ENCODE peak calls at places on chromosome 22, in five cellular contexts. Q is HCT116, D is fibroblast of the aortic adventitia, Z is upper lobe of left lung, H is fibroblast of mammary gland. G is an unnamed sample.

GRCh38 chr22:35102663-35103062 is 36.7 kb downstream of the ISX start:
- DNase-seq in Q (no peak), D (no peak), Z (no peak), H (no peak), G (no peak)

GRCh38 chr22:32776800-32777199 is 24.7 kb upstream of the TIMP3 start:
- DNase-seq in Q (no peak), D (no peak), Z (no peak), H (no peak), G (no peak)

GRCh38 chr22:43432883-43433415 is 21.1 kb downstream of the MPPED1 start:
- DNase-seq in Q (no peak), D (no peak), Z (no peak), H (no peak), G (no peak)

GRCh38 chr22:28894320-28894719 is 10.9 kb downstream of the ZNRF3 start:
- DNase-seq in Q (no peak), D (no peak), Z (peak), H (no peak), G (no peak)

GRCh38 chr22:29755889-29756288 is 10.9 kb downstream of the ZMAT5 start:
- DNase-seq in Q (no peak), D (no peak), Z (no peak), H (no peak), G (no peak)

GRCh38 chr22:48208894-48209293 is 1446.4 kb downstream of the TBC1D22A start:
- DNase-seq in Q (no peak), D (no peak), Z (no peak), H (no peak), G (no peak)

GRCh38 chr22:30047364-30047738 is 32.9 kb upstream of the HORMAD2 start:
- DNase-seq in Q (no peak), D (peak), Z (no peak), H (peak), G (peak)

GRCh38 chr22:30871391-30872281 is 96.9 kb downstream of the MORC2 start:
- DNase-seq in Q (no peak), D (no peak), Z (no peak), H (no peak), G (no peak)

GRCh38 chr22:30555282-30556210 is 9.0 kb upstream of the SEC14L6 start:
- DNase-seq in Q (no peak), D (no peak), Z (peak), H (no peak), G (no peak)

GRCh38 chr22:19879248-19879575 is 24.5 kb upstream of the GNB1L start:
- DNase-seq in Q (no peak), D (no peak), Z (peak), H (no peak), G (no peak)

GRCh38 chr22:48258841-48259240 is 1496.4 kb downstream of the TBC1D22A start:
- DNase-seq in Q (no peak), D (no peak), Z (no peak), H (no peak), G (no peak)

GRCh38 chr22:44025171-44026065 is 1.3 kb downstream of the PARVB start:
- DNase-seq in Q (no peak), D (no peak), Z (peak), H (no peak), G (no peak)

GRCh38 chr22:33023119-33023827 is 34.9 kb downstream of the SYN3 start:
- DNase-seq in Q (no peak), D (no peak), Z (no peak), H (no peak), G (no peak)

GRCh38 chr22:30307026-30307574 is 17.8 kb upstream of the CASTOR1 start:
- DNase-seq in Q (no peak), D (no peak), Z (no peak), H (no peak), G (no peak)

GRCh38 chr22:44136112-44136511 is 44.6 kb upstream of the PARVG start:
- DNase-seq in Q (no peak), D (no peak), Z (no peak), H (no peak), G (no peak)

GRCh38 chr22:26259510-26259909 is 90.2 kb downstream of the SEZ6L start:
- DNase-seq in Q (peak), D (no peak), Z (no peak), H (peak), G (peak)

GRCh38 chr22:44391481-44392445 is 79.0 kb upstream of the SHISAL1 start:
- DNase-seq in Q (no peak), D (no peak), Z (peak), H (no peak), G (no peak)

GRCh38 chr22:27719033-27719341 is 82.6 kb downstream of the MN1 start:
- DNase-seq in Q (no peak), D (no peak), Z (no peak), H (no peak), G (no peak)

GRCh38 chr22:44181033-44181911 is 547 bp downstream of the PARVG start:
- DNase-seq in Q (no peak), D (no peak), Z (peak), H (no peak), G (no peak)

GRCh38 chr22:36042240-36042639 is 13.6 kb upstream of the RBFOX2 start:
- DNase-seq in Q (no peak), D (no peak), Z (no peak), H (no peak), G (no peak)

GRCh38 chr22:26273011-26273675 is 103.9 kb downstream of the SEZ6L start:
- DNase-seq in Q (no peak), D (no peak), Z (peak), H (no peak), G (no peak)

GRCh38 chr22:30435674-30436126 is 10.1 kb downstream of the MTFP1 start:
- DNase-seq in Q (peak), D (no peak), Z (no peak), H (no peak), G (no peak)

GRCh38 chr22:25749420-25750169 is 7.6 kb downstream of the MYO18B start:
- DNase-seq in Q (no peak), D (peak), Z (no peak), H (no peak), G (no peak)

GRCh38 chr22:35154937-35155387 is 89.0 kb downstream of the ISX start:
- DNase-seq in Q (peak), D (peak), Z (peak), H (peak), G (peak)

GRCh38 chr22:35984183-35984710 is 44.4 kb downstream of the RBFOX2 start:
- DNase-seq in Q (no peak), D (no peak), Z (no peak), H (no peak), G (peak)

GRCh38 chr22:21443735-21444421 is 23.3 kb upstream of the TMEM191C start:
- DNase-seq in Q (no peak), D (no peak), Z (peak), H (no peak), G (no peak)

GRCh38 chr22:35656284-35656752 is 8.1 kb downstream of the APOL6 start:
- DNase-seq in Q (no peak), D (peak), Z (no peak), H (no peak), G (peak)

GRCh38 chr22:30196141-30196866 is 50.3 kb downstream of the LIF start:
- DNase-seq in Q (peak), D (peak), Z (peak), H (peak), G (peak)

GRCh38 chr22:34917239-34917638 is 148.7 kb upstream of the ISX start:
- DNase-seq in Q (no peak), D (no peak), Z (no peak), H (no peak), G (no peak)

GRCh38 chr22:26561756-26562417 is 28.0 kb downstream of the TPST2 start:
- DNase-seq in Q (no peak), D (no peak), Z (no peak), H (no peak), G (no peak)

GRCh38 chr22:35752172-35752832 is 34.6 kb downstream of the APOL5 start:
- DNase-seq in Q (no peak), D (no peak), Z (no peak), H (no peak), G (no peak)

GRCh38 chr22:50473855-50474671 is 772 bp downstream of the SBF1 start:
- DNase-seq in Q (no peak), D (peak), Z (peak), H (peak), G (peak)

GRCh38 chr22:48564995-48565394 is 1262.7 kb downstream of the BRD1 start:
- DNase-seq in Q (no peak), D (no peak), Z (peak), H (no peak), G (no peak)

GRCh38 chr22:31142285-31142684 is 2.0 kb upstream of the PLA2G3 start:
- DNase-seq in Q (no peak), D (no peak), Z (no peak), H (no peak), G (no peak)

GRCh38 chr22:35540600-35541253 is at the start of gene RASD2:
- DNase-seq in Q (no peak), D (no peak), Z (peak), H (no peak), G (peak)

DNA sequence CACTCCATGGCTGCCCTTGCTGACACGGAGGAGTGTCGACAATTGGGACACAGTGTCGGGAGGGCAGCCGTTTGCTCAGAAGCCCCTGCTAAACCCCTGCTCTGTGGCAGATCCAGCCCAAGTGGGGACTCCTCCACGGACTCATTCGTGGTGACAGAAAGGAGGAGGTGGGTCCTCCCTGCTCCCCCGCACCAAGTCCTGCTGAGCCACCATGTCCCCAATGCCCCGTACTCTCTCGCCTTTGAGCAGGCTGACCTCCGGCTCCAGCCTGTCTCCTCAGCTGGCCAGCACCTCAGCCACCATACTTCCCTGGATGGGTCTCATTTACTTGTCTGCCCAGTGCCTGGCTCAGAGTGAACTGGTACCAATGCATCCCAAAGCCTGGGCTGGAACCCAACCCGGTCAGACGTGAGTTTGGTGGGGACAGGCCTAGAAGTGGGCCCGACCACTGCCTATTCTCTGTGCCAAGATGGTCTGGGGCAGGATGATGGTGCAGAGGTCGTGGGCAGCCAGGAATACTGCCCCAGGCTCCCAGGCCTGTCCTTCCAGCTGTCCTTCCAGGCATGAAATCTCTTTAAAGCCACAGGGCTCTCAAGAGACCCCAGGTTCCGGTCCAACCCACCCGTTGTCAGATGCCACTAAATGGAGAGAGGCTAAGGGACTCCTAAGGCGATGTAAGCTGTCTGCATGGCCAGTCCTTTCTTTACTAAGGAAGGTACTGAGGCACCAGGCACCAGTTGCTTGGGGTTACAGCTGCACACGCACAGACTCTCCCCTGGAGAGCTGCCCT is 4.3 kb downstream of the CBX6 start:
- DNase-seq in Q (no peak), D (no peak), Z (no peak), H (no peak), G (no peak)
- H3K4me3 ChIP-seq in Q (no peak), D (no peak), Z (no peak), H (no peak), G (no peak)

GRCh38 chr22:47091921-47092700 is 329.7 kb downstream of the TBC1D22A start:
- DNase-seq in Q (no peak), D (no peak), Z (peak), H (no peak), G (no peak)
- H3K4me3 ChIP-seq in Q (no peak), D (no peak), Z (no peak), H (no peak), G (no peak)

DNA sequence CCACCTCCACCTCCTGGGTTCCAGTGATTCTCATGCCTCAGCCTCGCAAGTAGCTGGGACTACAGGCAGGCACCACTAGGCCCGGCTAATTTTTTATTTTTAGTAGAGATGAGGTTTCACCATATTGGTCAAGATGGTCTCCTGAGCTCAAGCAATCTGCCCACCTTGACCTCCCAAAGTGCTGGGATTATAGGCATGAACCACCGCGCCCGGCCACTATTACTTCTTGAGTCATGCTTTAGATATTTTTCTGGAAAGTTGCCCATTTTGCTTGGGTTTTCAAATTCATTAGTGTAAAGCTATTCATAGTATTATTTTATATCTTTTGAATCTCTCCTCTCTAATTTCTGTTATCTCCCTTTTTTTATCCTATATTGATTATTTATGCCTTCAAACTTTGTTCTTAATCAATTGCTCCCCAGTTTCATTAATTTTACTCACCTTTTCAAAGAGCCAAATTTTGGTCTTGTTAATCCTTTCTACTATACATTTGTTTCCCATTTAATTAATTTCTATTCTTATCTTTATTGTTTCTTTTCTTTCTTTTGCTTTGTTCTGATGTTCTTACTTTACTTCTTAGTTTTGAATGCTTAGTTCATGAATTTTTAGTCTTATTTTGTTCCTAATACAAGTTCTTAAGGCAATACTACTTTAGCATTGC is 10.3 kb upstream of the RAC2 start:
- DNase-seq in Q (no peak), D (peak), Z (no peak), H (peak), G (peak)
- H3K4me3 ChIP-seq in Q (no peak), D (no peak), Z (no peak), H (no peak), G (no peak)

GRCh38 chr22:41560095-41560487 is 719 bp upstream of the CSDC2 start:
- DNase-seq in Q (no peak), D (no peak), Z (no peak), H (no peak), G (no peak)
- H3K4me3 ChIP-seq in Q (no peak), D (peak), Z (peak), H (no peak), G (no peak)

DNA sequence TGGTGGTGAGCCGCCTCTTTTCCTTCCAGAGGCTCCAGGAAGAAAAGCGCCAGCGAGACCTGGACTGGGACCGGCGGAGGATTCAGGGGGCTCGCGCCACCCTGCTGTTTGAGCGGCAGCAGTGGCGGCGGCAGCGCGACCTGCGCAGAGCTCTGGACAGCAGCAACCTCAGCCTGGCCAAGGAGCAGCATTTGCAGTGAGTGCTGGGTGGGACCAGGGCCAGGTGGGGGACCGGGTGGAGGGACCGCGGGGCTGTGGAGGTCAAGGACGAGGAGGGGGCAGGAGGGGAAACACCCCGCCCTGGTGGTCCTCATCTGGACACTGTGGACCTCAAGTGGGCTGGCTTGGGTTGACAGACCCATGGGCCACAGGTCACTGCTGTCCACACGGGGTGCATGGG is 17.4 kb downstream of the RIBC2 start:
- DNase-seq in Q (no peak), D (no peak), Z (no peak), H (no peak), G (no peak)
- H3K4me3 ChIP-seq in Q (no peak), D (no peak), Z (no peak), H (no peak), G (no peak)

GRCh38 chr22:24224468-24224867 is 20.4 kb downstream of the GGT5 start:
- DNase-seq in Q (no peak), D (no peak), Z (no peak), H (no peak), G (no peak)
- H3K4me3 ChIP-seq in Q (no peak), D (no peak), Z (no peak), H (no peak), G (no peak)

DNA sequence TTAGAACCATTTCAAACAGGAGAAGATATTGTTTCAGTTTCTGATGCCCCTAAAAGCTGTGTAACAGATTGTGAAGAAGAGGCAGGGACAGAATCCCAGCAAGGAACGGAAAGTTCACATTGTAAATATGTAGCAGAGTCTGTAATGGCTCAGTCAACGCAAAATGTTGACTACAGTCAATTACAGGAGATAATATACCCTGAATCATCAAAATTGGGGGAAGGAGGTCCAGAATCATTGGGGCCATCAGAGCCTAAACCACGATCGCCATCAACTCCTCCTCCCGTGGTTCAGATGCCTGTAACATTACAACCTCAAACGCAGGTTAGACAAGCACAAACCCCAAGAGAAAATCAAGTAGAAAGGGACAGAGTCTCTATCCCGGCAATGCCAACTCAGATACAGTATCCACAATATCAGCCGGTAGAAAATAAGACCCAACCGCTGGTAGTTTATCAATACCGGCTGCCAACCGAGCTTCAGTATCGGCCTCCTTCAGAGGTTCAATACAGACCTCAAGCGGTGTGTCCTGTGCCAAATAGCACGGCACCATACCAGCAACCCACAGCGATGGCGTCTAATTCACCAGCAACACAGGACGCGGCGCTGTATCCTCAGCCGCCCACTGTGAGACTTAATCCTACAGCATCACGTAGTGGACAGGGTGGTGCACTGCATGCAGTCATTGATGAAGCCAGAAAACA is 40.8 kb downstream of the IGLL1 start:
- DNase-seq in Q (peak), D (peak), Z (no peak), H (peak), G (peak)
- H3K4me3 ChIP-seq in Q (peak), D (no peak), Z (no peak), H (no peak), G (no peak)

GRCh38 chr22:42301072-42301741 is 30.8 kb upstream of the TCF20 start:
- DNase-seq in Q (no peak), D (no peak), Z (no peak), H (no peak), G (no peak)

GRCh38 chr22:42301742-42302102 is 31.3 kb upstream of the TCF20 start:
- DNase-seq in Q (no peak), D (no peak), Z (peak), H (no peak), G (no peak)

GRCh38 chr22:42305967-42306366 is 35.5 kb upstream of the TCF20 start:
- DNase-seq in Q (no peak), D (no peak), Z (peak), H (no peak), G (no peak)

GRCh38 chr22:42304021-42304790 is 33.8 kb upstream of the TCF20 start:
- DNase-seq in Q (no peak), D (no peak), Z (no peak), H (no peak), G (no peak)

GRCh38 chr22:42303304-42304020 is 33.0 kb upstream of the TCF20 start:
- DNase-seq in Q (no peak), D (no peak), Z (no peak), H (no peak), G (no peak)
- H3K4me3 ChIP-seq in Q (no peak), D (no peak), Z (no peak), H (no peak), G (no peak)

DNA sequence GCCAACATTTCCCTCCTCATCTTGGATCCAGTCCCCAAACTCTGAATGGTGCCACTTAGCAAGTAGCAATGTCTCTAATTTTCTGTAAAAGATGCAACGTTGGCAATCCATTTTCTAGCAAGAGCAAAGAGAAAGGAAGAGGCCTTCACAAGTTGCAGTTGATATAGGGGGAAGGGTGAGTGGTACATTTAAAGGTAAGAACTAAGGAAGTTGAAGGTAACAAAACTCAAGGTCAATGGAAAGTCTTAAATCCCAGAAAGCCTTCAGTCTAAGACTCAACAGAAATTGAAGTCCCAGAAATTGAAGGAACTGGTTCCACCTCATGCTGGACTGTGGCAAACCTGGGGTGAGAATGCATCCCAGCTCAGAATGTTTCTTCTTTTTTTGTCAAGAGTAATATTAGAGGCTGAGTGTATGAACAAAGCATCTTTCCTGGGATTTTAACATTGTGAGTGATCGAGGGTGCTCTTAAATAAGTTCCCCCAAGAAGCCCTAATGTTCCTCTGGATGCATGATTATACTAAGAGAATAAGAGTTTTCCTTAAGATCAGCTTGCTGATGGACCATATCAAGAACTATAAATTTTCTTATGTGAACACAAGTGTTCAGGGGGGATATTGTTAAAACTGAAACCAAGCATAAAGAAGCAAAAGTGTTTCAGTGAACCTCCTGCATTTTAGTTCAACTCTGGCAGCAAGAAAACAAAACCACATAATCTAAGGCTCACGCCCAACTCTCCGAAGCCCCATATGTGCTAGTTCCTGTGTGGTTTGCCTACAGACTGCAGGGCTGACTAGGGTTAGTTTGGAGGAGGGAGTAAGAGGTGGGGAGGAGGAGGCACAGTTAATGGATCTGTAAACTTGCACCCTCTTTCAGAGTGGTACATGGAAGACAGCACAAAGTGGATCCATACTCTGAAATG is at the start of gene GRAP2:
- DNase-seq in Q (no peak), D (no peak), Z (no peak), H (no peak), G (no peak)
- H3K4me3 ChIP-seq in Q (no peak), D (no peak), Z (peak), H (no peak), G (no peak)

G was measured in fibroblast of villous mesenchyme.